ENCODE peak calls at places on chromosomes 16 and 17, in ten cellular contexts. One of them, this sample, is unnamed.

GRCh38 chr17:40092581-40092980 is 7.8 kb downstream of the NR1D1 start:
- DNase-seq in uterus: peak; percentile 61
- DNase-seq in GM23248: peak; percentile 53
- DNase-seq in AG04450: no peak
- DNase-seq in lower leg skin: no peak
- DNase-seq in Peyer's patch: no peak
- DNase-seq in AG10803: peak; percentile 68
- DNase-seq in lung: no peak
- DNase-seq in fibroblast of pulmonary artery: no peak
- DNase-seq in cardiac fibroblast: no peak
- DNase-seq in this sample: no peak

GRCh38 chr17:4807534-4808377 is 804 bp downstream of the PLD2 start:
- DNase-seq in cardiac fibroblast: no peak
- DNase-seq in AG04450: no peak
- DNase-seq in Peyer's patch: peak; percentile 51
- DNase-seq in lung: no peak
- DNase-seq in GM23248: peak; percentile 48
- DNase-seq in lower leg skin: no peak
- DNase-seq in uterus: no peak
- DNase-seq in fibroblast of pulmonary artery: no peak
- DNase-seq in AG10803: no peak
- DNase-seq in this sample: no peak

GRCh38 chr16:25257956-25258855 is 561 bp upstream of the ZKSCAN2 start:
- DNase-seq in AG04450: peak; percentile 77
- DNase-seq in GM23248: peak; percentile 80
- DNase-seq in lung: peak; percentile 82
- DNase-seq in lower leg skin: peak; percentile 96
- DNase-seq in fibroblast of pulmonary artery: peak; percentile 89
- DNase-seq in uterus: peak; percentile 87
- DNase-seq in Peyer's patch: peak; percentile 90
- DNase-seq in AG10803: peak; percentile 90
- DNase-seq in cardiac fibroblast: peak; percentile 92
- DNase-seq in this sample: peak; percentile 80

GRCh38 chr17:9409026-9409425 is 166.6 kb downstream of the STX8 start:
- DNase-seq in AG04450: no peak
- DNase-seq in cardiac fibroblast: no peak
- DNase-seq in GM23248: no peak
- DNase-seq in fibroblast of pulmonary artery: no peak
- DNase-seq in lower leg skin: no peak
- DNase-seq in AG10803: no peak
- DNase-seq in uterus: no peak
- DNase-seq in lung: no peak
- DNase-seq in Peyer's patch: no peak
- DNase-seq in this sample: no peak

GRCh38 chr16:30728321-30728720 is 19.9 kb upstream of the PHKG2 start:
- DNase-seq in Peyer's patch: no peak
- DNase-seq in fibroblast of pulmonary artery: no peak
- DNase-seq in cardiac fibroblast: no peak
- DNase-seq in AG04450: no peak
- DNase-seq in AG10803: no peak
- DNase-seq in GM23248: no peak
- DNase-seq in uterus: no peak
- DNase-seq in lower leg skin: no peak
- DNase-seq in lung: no peak
- DNase-seq in this sample: no peak

GRCh38 chr17:44914698-44915271 is 515 bp downstream of the GFAP start:
- DNase-seq in AG04450: no peak
- DNase-seq in cardiac fibroblast: no peak
- DNase-seq in uterus: no peak
- DNase-seq in fibroblast of pulmonary artery: no peak
- DNase-seq in GM23248: no peak
- DNase-seq in Peyer's patch: no peak
- DNase-seq in lower leg skin: no peak
- DNase-seq in lung: no peak
- DNase-seq in AG10803: no peak
- DNase-seq in this sample: no peak

GRCh38 chr16:19884611-19885455 is at the start of gene GPRC5B:
- DNase-seq in GM23248: peak; percentile 54
- DNase-seq in uterus: peak; percentile 38
- DNase-seq in lung: no peak
- DNase-seq in AG04450: no peak
- DNase-seq in Peyer's patch: peak; percentile 49
- DNase-seq in cardiac fibroblast: peak; percentile 66
- DNase-seq in AG10803: no peak
- DNase-seq in fibroblast of pulmonary artery: peak; percentile 46
- DNase-seq in lower leg skin: peak; percentile 90
- DNase-seq in this sample: peak; percentile 40

GRCh38 chr17:21772321-21772720 is 80.0 kb downstream of the KCNJ18 start:
- DNase-seq in GM23248: no peak
- DNase-seq in lower leg skin: no peak
- DNase-seq in AG04450: no peak
- DNase-seq in fibroblast of pulmonary artery: no peak
- DNase-seq in lung: no peak
- DNase-seq in uterus: no peak
- DNase-seq in Peyer's patch: no peak
- DNase-seq in AG10803: no peak
- DNase-seq in cardiac fibroblast: no peak
- DNase-seq in this sample: no peak

GRCh38 chr16:12416136-12416787 is 387.4 kb downstream of the CPPED1 start:
- DNase-seq in AG04450: no peak
- DNase-seq in cardiac fibroblast: no peak
- DNase-seq in GM23248: no peak
- DNase-seq in lung: no peak
- DNase-seq in lower leg skin: no peak
- DNase-seq in AG10803: no peak
- DNase-seq in Peyer's patch: no peak
- DNase-seq in fibroblast of pulmonary artery: no peak
- DNase-seq in uterus: no peak
- DNase-seq in this sample: no peak

GRCh38 chr16:63652091-63652490 is 1469.8 kb downstream of the CDH11 start:
- DNase-seq in cardiac fibroblast: no peak
- DNase-seq in fibroblast of pulmonary artery: no peak
- DNase-seq in Peyer's patch: no peak
- DNase-seq in lower leg skin: no peak
- DNase-seq in lung: no peak
- DNase-seq in AG10803: no peak
- DNase-seq in uterus: no peak
- DNase-seq in AG04450: no peak
- DNase-seq in GM23248: no peak
- DNase-seq in this sample: no peak

GRCh38 chr17:40320771-40321501 is 12.0 kb downstream of the RARA start:
- DNase-seq in uterus: peak; percentile 88
- DNase-seq in lung: peak; percentile 65
- DNase-seq in AG04450: no peak
- DNase-seq in lower leg skin: peak; percentile 96
- DNase-seq in Peyer's patch: peak; percentile 67
- DNase-seq in GM23248: peak; percentile 49
- DNase-seq in cardiac fibroblast: peak; percentile 73
- DNase-seq in AG10803: peak; percentile 65
- DNase-seq in fibroblast of pulmonary artery: peak; percentile 57
- DNase-seq in this sample: peak; percentile 57

GRCh38 chr16:89364603-89365002 is 125.8 kb downstream of the ANKRD11 start:
- DNase-seq in cardiac fibroblast: peak; percentile 39
- DNase-seq in uterus: no peak
- DNase-seq in AG04450: peak; percentile 29
- DNase-seq in fibroblast of pulmonary artery: no peak
- DNase-seq in GM23248: peak; percentile 74
- DNase-seq in lung: no peak
- DNase-seq in Peyer's patch: no peak
- DNase-seq in lower leg skin: no peak
- DNase-seq in AG10803: no peak
- DNase-seq in this sample: peak; percentile 48

GRCh38 chr16:53043986-53044571 is 8.6 kb downstream of the CHD9NB start:
- DNase-seq in lower leg skin: no peak
- DNase-seq in GM23248: no peak
- DNase-seq in AG04450: no peak
- DNase-seq in cardiac fibroblast: no peak
- DNase-seq in Peyer's patch: no peak
- DNase-seq in uterus: no peak
- DNase-seq in fibroblast of pulmonary artery: no peak
- DNase-seq in lung: no peak
- DNase-seq in AG10803: no peak
- DNase-seq in this sample: no peak

GRCh38 chr17:1907818-1908698 is 78.3 kb downstream of the RPA1 start:
- DNase-seq in lung: no peak
- DNase-seq in lower leg skin: no peak
- DNase-seq in AG10803: peak; percentile 39
- DNase-seq in AG04450: no peak
- DNase-seq in Peyer's patch: no peak
- DNase-seq in uterus: no peak
- DNase-seq in fibroblast of pulmonary artery: peak; percentile 48
- DNase-seq in GM23248: peak; percentile 75
- DNase-seq in cardiac fibroblast: peak; percentile 45
- DNase-seq in this sample: peak; percentile 33

GRCh38 chr16:468072-468821 is 42.8 kb downstream of the RAB11FIP3 start:
- DNase-seq in lower leg skin: no peak
- DNase-seq in Peyer's patch: no peak
- DNase-seq in fibroblast of pulmonary artery: no peak
- DNase-seq in lung: no peak
- DNase-seq in AG10803: no peak
- DNase-seq in GM23248: no peak
- DNase-seq in AG04450: no peak
- DNase-seq in cardiac fibroblast: no peak
- DNase-seq in uterus: no peak
- DNase-seq in this sample: no peak

GRCh38 chr17:10741416-10742140 is 11.8 kb upstream of the TMEM220 start:
- DNase-seq in Peyer's patch: peak; percentile 42
- DNase-seq in cardiac fibroblast: no peak
- DNase-seq in lung: no peak
- DNase-seq in GM23248: no peak
- DNase-seq in AG04450: no peak
- DNase-seq in AG10803: no peak
- DNase-seq in fibroblast of pulmonary artery: no peak
- DNase-seq in lower leg skin: peak; percentile 81
- DNase-seq in uterus: peak; percentile 1
- DNase-seq in this sample: no peak

GRCh38 chr17:7041607-7042506 is 2.0 kb downstream of the SLC16A11 start:
- DNase-seq in cardiac fibroblast: peak; percentile 16
- DNase-seq in Peyer's patch: peak; percentile 60
- DNase-seq in fibroblast of pulmonary artery: no peak
- DNase-seq in uterus: no peak
- DNase-seq in lung: no peak
- DNase-seq in GM23248: no peak
- DNase-seq in AG10803: no peak
- DNase-seq in AG04450: no peak
- DNase-seq in lower leg skin: no peak
- DNase-seq in this sample: no peak

GRCh38 chr17:17155568-17155967 is 50.6 kb downstream of the PLD6 start:
- DNase-seq in AG04450: no peak
- DNase-seq in AG10803: no peak
- DNase-seq in lung: no peak
- DNase-seq in GM23248: peak; percentile 29
- DNase-seq in cardiac fibroblast: no peak
- DNase-seq in lower leg skin: no peak
- DNase-seq in Peyer's patch: no peak
- DNase-seq in uterus: no peak
- DNase-seq in fibroblast of pulmonary artery: no peak
- DNase-seq in this sample: no peak

GRCh38 chr17:55237826-55238196 is 26.9 kb upstream of the HLF start:
- DNase-seq in fibroblast of pulmonary artery: no peak
- DNase-seq in GM23248: no peak
- DNase-seq in lung: no peak
- DNase-seq in Peyer's patch: no peak
- DNase-seq in AG04450: no peak
- DNase-seq in AG10803: no peak
- DNase-seq in lower leg skin: no peak
- DNase-seq in cardiac fibroblast: no peak
- DNase-seq in uterus: no peak
- DNase-seq in this sample: no peak
- H3K4me3 ChIP-seq in fibroblast of pulmonary artery: peak overlapping the region; percentile 62
- H3K4me3 ChIP-seq in GM23248: peak overlapping the region; percentile 78
- H3K4me3 ChIP-seq in lung: no peak overlapping the region
- H3K4me3 ChIP-seq in Peyer's patch: peak overlapping the region; percentile 48
- H3K4me3 ChIP-seq in AG04450: peak overlapping the region; percentile 71
- H3K4me3 ChIP-seq in AG10803: peak overlapping the region; percentile 66
- H3K4me3 ChIP-seq in lower leg skin: peak overlapping the region; percentile 9
- H3K4me3 ChIP-seq in cardiac fibroblast: peak overlapping the region; percentile 54
- H3K4me3 ChIP-seq in uterus: peak overlapping the region; percentile 20
- H3K4me3 ChIP-seq in this sample: peak overlapping the region; percentile 48

GRCh38 chr17:46158323-46159296 is 34.6 kb downstream of the KANSL1 start:
- DNase-seq in fibroblast of pulmonary artery: no peak
- DNase-seq in AG10803: no peak
- DNase-seq in cardiac fibroblast: no peak
- DNase-seq in AG04450: no peak
- DNase-seq in uterus: no peak
- DNase-seq in Peyer's patch: no peak
- DNase-seq in lower leg skin: no peak
- DNase-seq in GM23248: no peak
- DNase-seq in lung: no peak
- DNase-seq in this sample: no peak
- H3K4me3 ChIP-seq in fibroblast of pulmonary artery: no peak overlapping the region
- H3K4me3 ChIP-seq in AG10803: no peak overlapping the region
- H3K4me3 ChIP-seq in cardiac fibroblast: no peak overlapping the region
- H3K4me3 ChIP-seq in AG04450: no peak overlapping the region
- H3K4me3 ChIP-seq in uterus: no peak overlapping the region
- H3K4me3 ChIP-seq in Peyer's patch: no peak overlapping the region
- H3K4me3 ChIP-seq in lower leg skin: no peak overlapping the region
- H3K4me3 ChIP-seq in GM23248: peak overlapping the region; percentile 19
- H3K4me3 ChIP-seq in lung: no peak overlapping the region
- H3K4me3 ChIP-seq in this sample: no peak overlapping the region

DNA sequence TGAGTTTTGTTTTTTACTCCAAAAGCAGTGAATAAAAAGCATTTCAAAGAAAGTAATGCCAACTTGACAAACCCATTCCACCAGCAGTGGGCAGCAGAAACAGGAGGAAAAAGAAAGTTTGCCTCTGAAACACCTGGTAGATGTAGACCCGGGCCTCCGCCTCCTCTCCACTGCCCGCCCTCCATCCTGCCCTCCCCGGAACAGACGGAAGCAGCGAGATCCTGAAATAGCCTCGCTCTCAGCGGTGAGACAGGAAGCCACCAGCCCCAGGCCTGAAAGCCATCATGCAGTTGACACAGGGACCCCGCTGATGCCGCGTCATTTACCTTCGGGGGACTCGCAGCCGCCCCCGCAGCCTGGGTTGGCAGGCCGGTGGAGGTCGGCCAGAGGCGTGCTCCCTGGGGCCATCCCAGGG is 67.8 kb downstream of the C16orf78 start:
- DNase-seq in lower leg skin: peak; percentile 87
- DNase-seq in uterus: peak; percentile 23
- DNase-seq in GM23248: no peak
- DNase-seq in AG04450: no peak
- DNase-seq in cardiac fibroblast: peak; percentile 8
- DNase-seq in lung: peak; percentile 30
- DNase-seq in Peyer's patch: peak; percentile 90
- DNase-seq in fibroblast of pulmonary artery: peak; percentile 3
- DNase-seq in AG10803: no peak
- DNase-seq in this sample: no peak
- H3K4me3 ChIP-seq in lower leg skin: no peak overlapping the region
- H3K4me3 ChIP-seq in uterus: no peak overlapping the region
- H3K4me3 ChIP-seq in GM23248: no peak overlapping the region
- H3K4me3 ChIP-seq in AG04450: no peak overlapping the region
- H3K4me3 ChIP-seq in cardiac fibroblast: no peak overlapping the region
- H3K4me3 ChIP-seq in lung: no peak overlapping the region
- H3K4me3 ChIP-seq in Peyer's patch: no peak overlapping the region
- H3K4me3 ChIP-seq in fibroblast of pulmonary artery: no peak overlapping the region
- H3K4me3 ChIP-seq in AG10803: no peak overlapping the region
- H3K4me3 ChIP-seq in this sample: no peak overlapping the region

DNA sequence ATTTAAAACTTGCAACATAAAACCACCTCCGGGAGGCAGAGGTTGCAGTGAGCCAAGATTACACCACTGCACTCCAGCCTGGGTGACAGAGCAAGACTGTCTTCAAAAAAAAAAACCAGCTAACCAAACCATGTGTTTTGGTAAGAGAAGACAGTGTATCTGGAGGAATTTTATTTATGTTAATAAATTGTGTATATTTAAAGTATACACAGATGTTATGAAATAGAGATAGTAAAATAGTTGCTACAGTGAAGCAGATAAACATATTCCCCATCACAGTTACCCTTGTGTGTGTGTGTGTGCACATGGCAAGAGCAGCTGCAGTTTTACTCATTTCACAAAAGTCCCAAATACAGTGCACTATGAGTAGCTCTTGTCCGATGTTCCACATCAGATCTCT is 54.8 kb upstream of the CRISPLD2 start:
- DNase-seq in uterus: no peak
- DNase-seq in AG10803: no peak
- DNase-seq in fibroblast of pulmonary artery: no peak
- DNase-seq in Peyer's patch: no peak
- DNase-seq in AG04450: peak; percentile 78
- DNase-seq in lower leg skin: no peak
- DNase-seq in cardiac fibroblast: no peak
- DNase-seq in lung: no peak
- DNase-seq in GM23248: no peak
- DNase-seq in this sample: no peak
- H3K4me3 ChIP-seq in uterus: no peak overlapping the region
- H3K4me3 ChIP-seq in AG10803: no peak overlapping the region
- H3K4me3 ChIP-seq in fibroblast of pulmonary artery: no peak overlapping the region
- H3K4me3 ChIP-seq in Peyer's patch: no peak overlapping the region
- H3K4me3 ChIP-seq in AG04450: no peak overlapping the region
- H3K4me3 ChIP-seq in lower leg skin: no peak overlapping the region
- H3K4me3 ChIP-seq in cardiac fibroblast: no peak overlapping the region
- H3K4me3 ChIP-seq in lung: no peak overlapping the region
- H3K4me3 ChIP-seq in GM23248: no peak overlapping the region
- H3K4me3 ChIP-seq in this sample: no peak overlapping the region